ENCODE peak calls at places on chromosomes 7 and 10, in four cellular contexts. N, H, J and U are unnamed samples.

GRCh38 chr10:62534051-62534450 is 159.9 kb downstream of the ZNF365 start:
- DNase-seq in H (no peak), J (no peak), N (no peak), U (no peak)

GRCh38 chr10:78805176-78805575 is 263.6 kb upstream of the ZMIZ1 start:
- DNase-seq in H (no peak), N (no peak), J (no peak), U (no peak)

GRCh38 chr7:129465080-129465479 is 30.8 kb downstream of the STRIP2 start:
- DNase-seq in H (no peak), J (no peak), N (no peak), U (no peak)

GRCh38 chr10:30765611-30766010 is 136.1 kb upstream of the LYZL2 start:
- DNase-seq in J (no peak), H (no peak), N (no peak), U (no peak)

GRCh38 chr7:27600247-27600646 is 62.4 kb downstream of the HIBADH start:
- DNase-seq in J (no peak), N (peak; percentile 50), H (no peak), U (no peak)

GRCh38 chr7:111763221-111763791 is 201.0 kb upstream of the IMMP2L start:
- DNase-seq in N (peak; percentile 42), J (no peak), H (no peak), U (no peak)

GRCh38 chr7:38215115-38215514 is 37.1 kb downstream of the STARD3NL start:
- DNase-seq in J (no peak), H (no peak), N (peak; percentile 7), U (no peak)

GRCh38 chr10:15344876-15345285 is 26.2 kb downstream of the FAM171A1 start:
- DNase-seq in J (no peak), N (peak; percentile 98), H (no peak), U (peak; percentile 28)

GRCh38 chr10:101935431-101935830 is 91.8 kb upstream of the KCNIP2 start:
- DNase-seq in H (no peak), N (no peak), J (no peak), U (no peak)

DNA sequence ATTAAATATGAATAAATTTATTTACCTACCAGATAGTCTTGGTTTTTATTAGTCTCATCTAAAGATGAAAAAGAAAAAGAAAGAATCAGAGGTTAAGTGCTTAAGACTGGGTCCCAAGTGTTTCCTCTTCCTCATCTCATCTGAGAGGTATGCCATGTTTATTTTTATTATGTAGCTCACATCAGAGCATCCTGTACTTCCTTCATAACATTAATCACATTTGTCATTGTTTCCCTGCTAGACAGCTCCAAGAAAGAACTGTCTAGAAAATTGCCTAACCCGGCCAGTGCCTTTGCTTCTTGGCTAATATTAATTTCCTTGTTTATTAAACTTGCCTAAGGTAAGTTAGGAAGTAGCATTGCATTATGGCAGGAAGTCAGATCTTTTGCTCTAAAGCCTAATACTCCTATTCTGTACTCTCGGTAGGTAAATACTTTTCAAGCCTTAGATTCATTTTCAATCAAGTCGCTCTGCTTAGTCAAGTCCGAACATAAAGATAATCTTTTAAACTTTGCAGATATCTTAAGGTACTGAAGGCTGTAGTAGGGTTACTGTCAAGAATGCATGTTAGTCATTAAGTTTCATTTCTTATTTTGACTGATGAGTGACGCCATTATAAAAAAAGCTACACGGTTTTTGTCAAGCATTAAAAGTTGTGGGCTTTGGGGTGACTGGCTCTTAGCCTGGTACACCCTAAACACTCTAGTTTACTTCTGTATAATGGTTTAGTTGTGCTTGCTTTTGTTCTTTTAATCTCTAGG is 47.4 kb downstream of the ZMYND11 start:
- DNase-seq in N (no peak), H (no peak), J (no peak), U (no peak)
- TF ChIP-seq BRCA1 in N (no peak), H (no peak), J (no peak), U (no peak)

GRCh38 chr10:1359599-1359955 is 303.4 kb downstream of the WDR37 start:
- DNase-seq in J (no peak), H (no peak), N (no peak), U (no peak)

GRCh38 chr10:1358147-1358546 is 302.0 kb downstream of the WDR37 start:
- DNase-seq in J (no peak), H (no peak), N (no peak), U (no peak)

GRCh38 chr10:1360011-1360580 is 303.9 kb downstream of the WDR37 start:
- DNase-seq in H (peak; percentile 21), N (no peak), J (no peak), U (peak; percentile 63)

GRCh38 chr10:1360581-1361164 is 304.5 kb downstream of the WDR37 start:
- DNase-seq in H (no peak), J (no peak), N (no peak), U (no peak)

DNA sequence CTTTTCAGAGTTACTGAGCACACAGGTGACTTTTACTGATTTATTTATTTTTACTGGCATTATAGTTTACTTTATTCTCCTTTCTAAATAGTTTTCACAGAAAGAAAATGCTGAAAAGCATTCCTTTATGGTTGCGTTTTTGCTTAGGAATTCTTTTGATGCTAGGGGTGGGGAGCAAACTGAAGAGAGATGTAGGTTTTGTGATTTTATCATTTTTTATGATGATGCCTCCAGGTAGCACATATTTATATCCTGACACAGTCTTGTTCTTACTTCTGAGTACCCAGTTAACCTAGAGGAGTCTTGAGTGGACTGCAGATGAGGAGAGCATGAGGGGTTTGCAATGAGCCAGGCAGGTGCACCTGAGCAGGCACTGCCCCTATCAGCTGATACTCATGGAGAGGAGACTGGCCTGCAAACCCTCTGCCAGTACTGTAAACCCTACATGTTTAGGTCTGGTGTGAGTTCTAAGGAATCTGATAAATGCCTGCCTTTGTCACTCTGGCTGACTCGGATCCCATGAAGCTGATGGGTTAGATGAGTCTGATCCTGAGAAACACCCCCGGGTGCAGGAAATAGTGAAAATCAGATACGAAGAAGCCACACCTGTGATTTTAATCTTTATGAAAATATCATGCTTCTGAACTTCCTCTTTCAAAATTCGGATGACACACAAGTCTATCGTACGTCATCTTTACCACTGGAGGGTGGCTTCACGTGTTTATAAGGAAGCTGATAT is 302.8 kb downstream of the WDR37 start:
- DNase-seq in J (no peak), N (no peak), H (no peak), U (no peak)
- TF ChIP-seq BRCA1 in J (no peak), N (no peak), H (no peak), U (no peak)

DNA sequence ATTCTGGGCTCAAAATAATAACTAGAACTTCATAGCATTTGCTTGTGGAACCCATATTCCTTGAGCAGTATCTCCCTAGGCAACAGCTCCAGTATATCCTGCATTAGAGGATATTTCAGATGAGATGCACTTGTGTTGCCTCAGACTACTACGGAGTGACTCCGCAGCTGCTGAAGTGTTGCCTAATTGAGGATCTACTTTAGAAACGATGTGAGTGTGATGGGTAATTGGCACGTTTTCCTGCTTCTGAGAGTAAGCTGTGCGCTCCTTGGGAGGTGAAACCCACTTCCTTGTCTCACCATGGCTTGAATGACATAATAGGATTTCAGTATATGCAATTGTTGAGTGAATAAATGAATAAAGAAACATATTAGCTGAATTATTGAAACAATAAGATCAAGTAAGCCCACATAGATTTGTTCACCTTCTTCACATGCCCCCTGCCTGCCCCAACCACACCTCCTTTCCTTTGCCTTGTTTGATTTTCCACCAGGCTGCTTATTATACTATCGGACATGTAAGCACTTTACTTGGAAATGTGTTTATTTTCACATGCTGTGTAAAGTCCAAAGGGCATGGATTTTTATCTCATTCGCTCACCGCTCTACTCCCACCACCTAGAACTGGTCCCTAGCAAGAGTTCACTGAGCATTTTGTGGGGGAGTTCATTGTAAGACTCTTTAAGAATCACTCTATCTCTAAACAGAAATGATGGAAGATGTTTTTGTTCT is 303.8 kb downstream of the KCNMA1 start:
- DNase-seq in J (no peak), H (no peak), N (peak; percentile 85), U (no peak)
- TF ChIP-seq BRCA1 in J (no peak), H (no peak), N (no peak), U (no peak)

DNA sequence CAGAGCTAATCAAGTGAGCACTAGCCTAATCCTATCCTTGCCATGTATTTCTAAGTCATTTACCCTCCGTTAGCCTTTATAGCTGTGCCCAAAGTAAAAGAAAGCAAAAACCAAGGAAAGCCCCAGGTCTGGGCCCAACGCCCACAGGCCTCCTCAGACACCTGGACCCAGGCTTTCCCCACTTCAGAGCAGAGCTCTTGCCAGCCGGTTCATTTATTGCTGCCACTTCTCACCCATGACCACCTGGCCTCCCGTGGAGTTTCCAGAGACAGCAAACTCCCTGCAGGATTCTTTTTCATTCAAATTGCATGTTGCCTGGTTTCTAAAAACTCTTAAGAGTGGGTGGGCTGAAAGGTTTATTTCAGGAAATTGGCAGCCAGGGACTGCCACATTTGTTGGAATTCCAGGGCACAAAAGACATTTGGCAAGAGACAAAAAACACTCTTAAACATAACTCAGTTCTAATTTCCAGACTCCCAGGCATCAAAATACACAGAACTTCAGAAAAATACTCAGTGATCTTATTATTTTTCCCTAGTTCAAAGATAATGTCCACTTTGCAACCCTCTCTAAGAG is 4.7 kb downstream of the VOPP1 start:
- DNase-seq in J (no peak), H (no peak), N (no peak), U (no peak)
- TF ChIP-seq BRCA1 in J (no peak), H (no peak), N (no peak), U (no peak)

GRCh38 chr10:112209534-112210200 is 26.1 kb upstream of the GPAM start:
- DNase-seq in N (no peak), J (no peak), H (no peak), U (no peak)

GRCh38 chr10:112208292-112208691 is 24.7 kb upstream of the GPAM start:
- DNase-seq in J (no peak), H (no peak), N (no peak), U (no peak)

GRCh38 chr10:112210672-112211071 is 27.1 kb upstream of the GPAM start:
- DNase-seq in J (no peak), H (no peak), N (no peak), U (no peak)

GRCh38 chr10:112213098-112213823 is 29.7 kb upstream of the GPAM start:
- DNase-seq in H (no peak), J (no peak), N (no peak), U (no peak)

GRCh38 chr10:112208981-112209380 is 25.4 kb upstream of the GPAM start:
- DNase-seq in H (no peak), N (no peak), J (no peak), U (no peak)
- TF ChIP-seq BRCA1 in H (no peak), N (no peak), J (no peak), U (no peak)

GRCh38 chr10:75707080-75707840 is 275.8 kb downstream of the LRMDA start:
- DNase-seq in J (no peak), N (no peak), H (no peak), U (no peak)
- TF ChIP-seq BRCA1 in J (no peak), N (no peak), H (no peak), U (no peak)